ENCODE peak calls at places on chromosomes 13 and 19, in five cellular contexts. One of them, this sample, is unnamed. For H3K4me1, the result is how much of the 10 kb centered on the place peaks cover.

GRCh38 chr13:20258208-20258962 is 26.3 kb upstream of the GJB6 start:
- DNase-seq in lung: no peak
- DNase-seq in stomach: no peak
- DNase-seq in IMR-90: no peak
- DNase-seq in gastrocnemius medialis: no peak
- DNase-seq in this sample: no peak

GRCh38 chr19:50203281-50204080 is at the start of gene MYH14:
- DNase-seq in lung: peak
- DNase-seq in IMR-90: no peak
- DNase-seq in gastrocnemius medialis: peak
- DNase-seq in stomach: peak
- DNase-seq in this sample: no peak

GRCh38 chr13:103222683-103223082 is 156.5 kb upstream of the SLC10A2 start:
- DNase-seq in stomach: no peak
- DNase-seq in gastrocnemius medialis: no peak
- DNase-seq in IMR-90: no peak
- DNase-seq in lung: no peak
- DNase-seq in this sample: no peak

GRCh38 chr13:42266464-42266863 is 5.5 kb upstream of the AKAP11 start:
- DNase-seq in IMR-90: peak
- DNase-seq in stomach: no peak
- DNase-seq in gastrocnemius medialis: no peak
- DNase-seq in lung: no peak
- DNase-seq in this sample: no peak

GRCh38 chr19:18464646-18465045 is 26.7 kb upstream of the ISYNA1 start:
- DNase-seq in IMR-90: peak
- DNase-seq in stomach: peak
- DNase-seq in gastrocnemius medialis: peak
- DNase-seq in lung: peak
- DNase-seq in this sample: no peak

GRCh38 chr13:24220086-24220703 is 59.7 kb downstream of the SPATA13 start:
- DNase-seq in IMR-90: peak
- DNase-seq in gastrocnemius medialis: no peak
- DNase-seq in stomach: peak
- DNase-seq in lung: peak
- DNase-seq in this sample: no peak

GRCh38 chr13:35727881-35728280 is 251.4 kb upstream of the MAB21L1 start:
- DNase-seq in lung: no peak
- DNase-seq in IMR-90: no peak
- DNase-seq in gastrocnemius medialis: no peak
- DNase-seq in stomach: no peak
- DNase-seq in this sample: no peak

GRCh38 chr19:10091892-10092641 is 6.0 kb downstream of the SHFL start:
- DNase-seq in gastrocnemius medialis: no peak
- DNase-seq in stomach: no peak
- DNase-seq in IMR-90: no peak
- DNase-seq in lung: no peak
- DNase-seq in this sample: no peak

GRCh38 chr19:35404879-35405622 is 34.2 kb downstream of the GPR42 start:
- DNase-seq in lung: no peak
- DNase-seq in gastrocnemius medialis: no peak
- DNase-seq in IMR-90: peak
- DNase-seq in stomach: peak
- DNase-seq in this sample: no peak

GRCh38 chr19:43780706-43781525 is at the start of gene KCNN4:
- DNase-seq in lung: no peak
- DNase-seq in IMR-90: peak
- DNase-seq in gastrocnemius medialis: no peak
- DNase-seq in stomach: peak
- DNase-seq in this sample: peak

GRCh38 chr13:36919206-36919832 is 719 bp downstream of the SMAD9 start:
- DNase-seq in lung: peak
- DNase-seq in gastrocnemius medialis: no peak
- DNase-seq in stomach: peak
- DNase-seq in IMR-90: peak
- DNase-seq in this sample: no peak

GRCh38 chr19:2324220-2324948 is 4.0 kb downstream of the LSM7 start:
- DNase-seq in lung: no peak
- DNase-seq in gastrocnemius medialis: no peak
- DNase-seq in IMR-90: no peak
- DNase-seq in stomach: no peak
- DNase-seq in this sample: no peak

GRCh38 chr19:39327990-39328705 is 7.5 kb upstream of the LRFN1 start:
- DNase-seq in IMR-90: peak
- DNase-seq in stomach: peak
- DNase-seq in lung: peak
- DNase-seq in gastrocnemius medialis: peak
- DNase-seq in this sample: peak

GRCh38 chr13:73653688-73654087 is 480.5 kb downstream of the KLF12 start:
- DNase-seq in IMR-90: no peak
- DNase-seq in stomach: no peak
- DNase-seq in lung: no peak
- DNase-seq in gastrocnemius medialis: no peak
- DNase-seq in this sample: no peak

GRCh38 chr19:46065486-46065885 is 24.7 kb upstream of the IGFL4 start:
- DNase-seq in lung: no peak
- DNase-seq in gastrocnemius medialis: no peak
- DNase-seq in stomach: no peak
- DNase-seq in IMR-90: no peak
- DNase-seq in this sample: no peak

GRCh38 chr13:113879506-113880360 is 15.9 kb upstream of the GAS6 start:
- DNase-seq in lung: no peak
- DNase-seq in IMR-90: no peak
- DNase-seq in stomach: no peak
- DNase-seq in gastrocnemius medialis: no peak
- DNase-seq in this sample: no peak

GRCh38 chr13:79918620-79919019 is 422.3 kb downstream of the SPRY2 start:
- DNase-seq in stomach: no peak
- DNase-seq in IMR-90: no peak
- DNase-seq in lung: no peak
- DNase-seq in gastrocnemius medialis: no peak
- DNase-seq in this sample: no peak

GRCh38 chr19:13428352-13428751 is 77.9 kb downstream of the CACNA1A start:
- DNase-seq in IMR-90: peak
- DNase-seq in gastrocnemius medialis: no peak
- DNase-seq in lung: no peak
- DNase-seq in stomach: no peak
- DNase-seq in this sample: no peak

GRCh38 chr19:17079710-17080440 is 4.3 kb downstream of the MYO9B start:
- DNase-seq in stomach: peak
- DNase-seq in IMR-90: peak
- DNase-seq in gastrocnemius medialis: peak
- DNase-seq in lung: peak
- DNase-seq in this sample: peak

GRCh38 chr13:24131749-24132148 is 28.8 kb upstream of the SPATA13 start:
- DNase-seq in gastrocnemius medialis: no peak
- DNase-seq in lung: no peak
- DNase-seq in IMR-90: no peak
- DNase-seq in stomach: no peak
- DNase-seq in this sample: no peak

GRCh38 chr13:59398127-59398526 is 765.6 kb downstream of the DIAPH3 start:
- DNase-seq in stomach: no peak
- DNase-seq in IMR-90: no peak
- DNase-seq in gastrocnemius medialis: no peak
- DNase-seq in lung: no peak
- DNase-seq in this sample: no peak

GRCh38 chr19:5395996-5396939 is 55.7 kb upstream of the PTPRS start:
- DNase-seq in stomach: no peak
- DNase-seq in gastrocnemius medialis: no peak
- DNase-seq in lung: no peak
- DNase-seq in IMR-90: no peak
- DNase-seq in this sample: no peak

GRCh38 chr19:7739801-7740659 is 7.3 kb downstream of the CD209 start:
- DNase-seq in lung: no peak
- DNase-seq in gastrocnemius medialis: no peak
- DNase-seq in stomach: no peak
- DNase-seq in IMR-90: no peak
- DNase-seq in this sample: no peak

GRCh38 chr19:16032509-16033135 is 43.7 kb upstream of the TPM4 start:
- DNase-seq in gastrocnemius medialis: no peak
- DNase-seq in lung: no peak
- DNase-seq in stomach: peak
- DNase-seq in IMR-90: no peak
- DNase-seq in this sample: no peak

GRCh38 chr13:82298110-82298509 is 1584.2 kb downstream of the SLITRK1 start:
- DNase-seq in stomach: no peak
- DNase-seq in gastrocnemius medialis: no peak
- DNase-seq in IMR-90: no peak
- DNase-seq in lung: no peak
- DNase-seq in this sample: no peak

GRCh38 chr13:73599232-73600128 is 534.7 kb downstream of the KLF12 start:
- DNase-seq in stomach: no peak
- DNase-seq in IMR-90: no peak
- DNase-seq in gastrocnemius medialis: no peak
- DNase-seq in lung: no peak
- DNase-seq in this sample: no peak

GRCh38 chr19:30353394-30353793 is 18.8 kb upstream of the ZNF536 start:
- DNase-seq in stomach: no peak
- DNase-seq in gastrocnemius medialis: no peak
- DNase-seq in lung: no peak
- DNase-seq in IMR-90: no peak
- DNase-seq in this sample: no peak

GRCh38 chr19:34188388-34188787 is 16.1 kb downstream of the LSM14A start:
- DNase-seq in lung: no peak
- DNase-seq in IMR-90: no peak
- DNase-seq in gastrocnemius medialis: no peak
- DNase-seq in stomach: no peak
- DNase-seq in this sample: no peak

GRCh38 chr13:31174018-31174417 is 12.3 kb upstream of the HSPH1 start:
- DNase-seq in lung: no peak
- DNase-seq in gastrocnemius medialis: no peak
- DNase-seq in stomach: no peak
- DNase-seq in IMR-90: peak
- DNase-seq in this sample: no peak

GRCh38 chr19:1106841-1107654 is 3.3 kb downstream of the GPX4 start:
- DNase-seq in lung: no peak
- DNase-seq in stomach: peak
- DNase-seq in IMR-90: peak
- DNase-seq in gastrocnemius medialis: no peak
- DNase-seq in this sample: no peak

GRCh38 chr19:11325544-11325943 is 13.9 kb downstream of the RAB3D start:
- DNase-seq in gastrocnemius medialis: no peak
- DNase-seq in IMR-90: no peak
- DNase-seq in stomach: no peak
- DNase-seq in lung: no peak
- DNase-seq in this sample: no peak
- H3K4me1 ChIP-seq in gastrocnemius medialis: under half
- H3K4me1 ChIP-seq in IMR-90: under half
- H3K4me1 ChIP-seq in stomach: under half
- H3K4me1 ChIP-seq in lung: under half
- H3K4me1 ChIP-seq in this sample: under half

GRCh38 chr13:110618167-110618566 is 2.8 kb downstream of the NAXD start:
- DNase-seq in stomach: no peak
- DNase-seq in IMR-90: no peak
- DNase-seq in gastrocnemius medialis: no peak
- DNase-seq in lung: no peak
- DNase-seq in this sample: no peak
- TF ChIP-seq CTCF in stomach: no peak
- TF ChIP-seq CTCF in IMR-90: no peak
- TF ChIP-seq CTCF in gastrocnemius medialis: no peak
- TF ChIP-seq CTCF in lung: no peak
- TF ChIP-seq CTCF in this sample: no peak

DNA sequence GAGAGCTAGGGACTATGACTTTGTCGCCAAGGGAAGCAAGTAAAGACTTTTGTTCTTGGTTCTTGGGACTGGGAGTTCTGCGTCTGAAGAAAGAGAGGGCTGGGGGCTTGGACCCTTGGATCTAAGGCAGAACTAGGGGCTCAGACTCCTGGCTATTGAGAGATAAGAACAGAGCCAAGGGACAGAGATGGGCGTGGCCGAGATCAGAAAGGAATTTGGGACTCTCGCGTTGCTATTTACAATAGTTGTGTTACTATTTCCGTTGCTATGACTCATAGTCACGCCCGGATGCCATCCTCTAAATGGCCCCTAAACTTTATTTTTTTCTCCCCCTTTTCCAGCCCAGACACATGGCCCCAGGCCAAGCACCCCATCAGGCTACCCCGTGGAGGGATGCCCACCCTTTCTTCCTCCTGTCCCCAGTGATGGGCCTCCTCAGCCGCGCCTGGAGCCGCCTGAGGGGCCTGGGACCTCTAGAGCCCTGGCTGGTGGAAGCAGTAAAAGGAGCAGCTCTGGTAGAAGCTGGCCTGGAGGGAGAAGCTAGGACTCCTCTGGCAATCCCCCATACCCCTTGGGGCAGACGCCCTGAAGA is 759 bp downstream of the PPP1R15A start:
- DNase-seq in lung: peak
- DNase-seq in stomach: peak
- DNase-seq in gastrocnemius medialis: peak
- DNase-seq in IMR-90: peak
- DNase-seq in this sample: peak
- H3K4me1 ChIP-seq in lung: under half
- H3K4me1 ChIP-seq in stomach: half or more
- H3K4me1 ChIP-seq in gastrocnemius medialis: under half
- H3K4me1 ChIP-seq in IMR-90: under half
- H3K4me1 ChIP-seq in this sample: under half

GRCh38 chr13:38872693-38873092 is 117.9 kb downstream of the STOML3 start:
- DNase-seq in stomach: no peak
- DNase-seq in lung: no peak
- DNase-seq in gastrocnemius medialis: peak
- DNase-seq in IMR-90: peak
- DNase-seq in this sample: no peak
- TF ChIP-seq CTCF in stomach: no peak
- TF ChIP-seq CTCF in lung: no peak
- TF ChIP-seq CTCF in gastrocnemius medialis: no peak
- TF ChIP-seq CTCF in IMR-90: peak
- TF ChIP-seq CTCF in this sample: peak

GRCh38 chr19:55809381-55810058 is 22.3 kb downstream of the NLRP11 start:
- DNase-seq in gastrocnemius medialis: no peak
- DNase-seq in stomach: peak
- DNase-seq in IMR-90: peak
- DNase-seq in lung: peak
- DNase-seq in this sample: peak

GRCh38 chr19:55811340-55811739 is 20.5 kb downstream of the NLRP11 start:
- DNase-seq in stomach: no peak
- DNase-seq in lung: no peak
- DNase-seq in gastrocnemius medialis: no peak
- DNase-seq in IMR-90: no peak
- DNase-seq in this sample: no peak

GRCh38 chr19:55813906-55814305 is 17.9 kb downstream of the NLRP11 start:
- DNase-seq in lung: no peak
- DNase-seq in gastrocnemius medialis: no peak
- DNase-seq in stomach: no peak
- DNase-seq in IMR-90: no peak
- DNase-seq in this sample: no peak

DNA sequence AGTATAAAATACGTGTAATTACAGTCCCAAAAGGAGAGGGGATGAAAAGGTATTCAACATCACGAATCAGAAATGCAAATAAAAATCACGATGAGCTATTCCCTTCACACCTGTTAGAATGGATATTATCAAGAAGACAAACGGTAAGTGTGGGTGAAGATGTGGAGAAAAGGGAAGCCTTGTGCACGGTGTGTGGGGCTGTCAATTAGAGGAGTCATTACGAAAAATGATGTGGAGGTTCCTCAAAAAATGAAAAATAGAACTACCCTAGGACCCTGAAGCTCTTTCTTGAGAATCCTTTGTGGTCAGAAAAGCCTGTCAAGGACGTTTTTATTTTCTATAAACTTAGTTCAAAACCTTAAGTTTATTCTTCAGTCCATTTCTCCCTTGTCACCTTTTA is 19.4 kb downstream of the NLRP11 start:
- DNase-seq in lung: no peak
- DNase-seq in IMR-90: no peak
- DNase-seq in gastrocnemius medialis: no peak
- DNase-seq in stomach: no peak
- DNase-seq in this sample: no peak
- H3K4me1 ChIP-seq in lung: under half
- H3K4me1 ChIP-seq in IMR-90: under half
- H3K4me1 ChIP-seq in gastrocnemius medialis: under half
- H3K4me1 ChIP-seq in stomach: under half
- H3K4me1 ChIP-seq in this sample: under half